ENCODE peak calls at places on chromosome 16, in six cellular contexts. One of them, this sample, is unnamed. For H3K4me1, the result is how much of the 10 kb centered on the place peaks cover.

GRCh38 chr16:14003119-14003570 is 68.0 kb upstream of the MRTFB start:
- DNase-seq in right lobe of liver: peak
- DNase-seq in thoracic aorta: peak
- DNase-seq in ovary: peak
- DNase-seq in CD8-positive, alpha-beta memory T cell: no peak
- DNase-seq in left ventricle myocardium inferior: peak
- DNase-seq in this sample: no peak

GRCh38 chr16:88790312-88791150 is 5.5 kb upstream of the PIEZO1 start:
- DNase-seq in right lobe of liver: no peak
- DNase-seq in thoracic aorta: no peak
- DNase-seq in ovary: no peak
- DNase-seq in CD8-positive, alpha-beta memory T cell: peak
- DNase-seq in left ventricle myocardium inferior: peak
- DNase-seq in this sample: no peak

GRCh38 chr16:66961065-66961744 is at the start of gene CES3:
- DNase-seq in right lobe of liver: peak
- DNase-seq in thoracic aorta: no peak
- DNase-seq in ovary: no peak
- DNase-seq in CD8-positive, alpha-beta memory T cell: peak
- DNase-seq in left ventricle myocardium inferior: peak
- DNase-seq in this sample: peak

GRCh38 chr16:26158142-26158759 is 466.5 kb downstream of the HS3ST4 start:
- DNase-seq in right lobe of liver: no peak
- DNase-seq in thoracic aorta: no peak
- DNase-seq in ovary: no peak
- DNase-seq in CD8-positive, alpha-beta memory T cell: no peak
- DNase-seq in left ventricle myocardium inferior: no peak
- DNase-seq in this sample: no peak

GRCh38 chr16:66911801-66912200 is 6.9 kb downstream of the CDH16 start:
- DNase-seq in right lobe of liver: no peak
- DNase-seq in thoracic aorta: no peak
- DNase-seq in ovary: no peak
- DNase-seq in CD8-positive, alpha-beta memory T cell: no peak
- DNase-seq in left ventricle myocardium inferior: no peak
- DNase-seq in this sample: no peak

GRCh38 chr16:19912445-19913305 is 28.0 kb upstream of the GPRC5B start:
- DNase-seq in right lobe of liver: no peak
- DNase-seq in thoracic aorta: no peak
- DNase-seq in ovary: no peak
- DNase-seq in CD8-positive, alpha-beta memory T cell: no peak
- DNase-seq in left ventricle myocardium inferior: no peak
- DNase-seq in this sample: no peak

GRCh38 chr16:22186517-22186916 is 19.6 kb upstream of the EEF2K start:
- DNase-seq in right lobe of liver: no peak
- DNase-seq in thoracic aorta: no peak
- DNase-seq in ovary: no peak
- DNase-seq in CD8-positive, alpha-beta memory T cell: no peak
- DNase-seq in left ventricle myocardium inferior: no peak
- DNase-seq in this sample: no peak

GRCh38 chr16:65790768-65791167 is 575.7 kb upstream of the CDH5 start:
- DNase-seq in right lobe of liver: no peak
- DNase-seq in thoracic aorta: no peak
- DNase-seq in ovary: no peak
- DNase-seq in CD8-positive, alpha-beta memory T cell: no peak
- DNase-seq in left ventricle myocardium inferior: no peak
- DNase-seq in this sample: no peak

GRCh38 chr16:59044616-59045015 is 310.5 kb upstream of the GOT2 start:
- DNase-seq in right lobe of liver: no peak
- DNase-seq in thoracic aorta: no peak
- DNase-seq in ovary: no peak
- DNase-seq in CD8-positive, alpha-beta memory T cell: no peak
- DNase-seq in left ventricle myocardium inferior: no peak
- DNase-seq in this sample: no peak

GRCh38 chr16:11562941-11563340 is 23.8 kb downstream of the LITAF start:
- DNase-seq in right lobe of liver: no peak
- DNase-seq in thoracic aorta: no peak
- DNase-seq in ovary: no peak
- DNase-seq in CD8-positive, alpha-beta memory T cell: peak
- DNase-seq in left ventricle myocardium inferior: no peak
- DNase-seq in this sample: no peak
- H3K4me1 ChIP-seq in right lobe of liver: under half
- H3K4me1 ChIP-seq in thoracic aorta: under half
- H3K4me1 ChIP-seq in ovary: under half
- H3K4me1 ChIP-seq in CD8-positive, alpha-beta memory T cell: half or more
- H3K4me1 ChIP-seq in left ventricle myocardium inferior: under half
- H3K4me1 ChIP-seq in this sample: under half

GRCh38 chr16:1691956-1692355 is 13.9 kb downstream of the JPT2 start:
- DNase-seq in right lobe of liver: no peak
- DNase-seq in thoracic aorta: no peak
- DNase-seq in ovary: no peak
- DNase-seq in CD8-positive, alpha-beta memory T cell: no peak
- DNase-seq in left ventricle myocardium inferior: no peak
- DNase-seq in this sample: no peak
- H3K4me1 ChIP-seq in right lobe of liver: under half
- H3K4me1 ChIP-seq in thoracic aorta: under half
- H3K4me1 ChIP-seq in ovary: under half
- H3K4me1 ChIP-seq in CD8-positive, alpha-beta memory T cell: under half
- H3K4me1 ChIP-seq in left ventricle myocardium inferior: under half
- H3K4me1 ChIP-seq in this sample: under half

DNA sequence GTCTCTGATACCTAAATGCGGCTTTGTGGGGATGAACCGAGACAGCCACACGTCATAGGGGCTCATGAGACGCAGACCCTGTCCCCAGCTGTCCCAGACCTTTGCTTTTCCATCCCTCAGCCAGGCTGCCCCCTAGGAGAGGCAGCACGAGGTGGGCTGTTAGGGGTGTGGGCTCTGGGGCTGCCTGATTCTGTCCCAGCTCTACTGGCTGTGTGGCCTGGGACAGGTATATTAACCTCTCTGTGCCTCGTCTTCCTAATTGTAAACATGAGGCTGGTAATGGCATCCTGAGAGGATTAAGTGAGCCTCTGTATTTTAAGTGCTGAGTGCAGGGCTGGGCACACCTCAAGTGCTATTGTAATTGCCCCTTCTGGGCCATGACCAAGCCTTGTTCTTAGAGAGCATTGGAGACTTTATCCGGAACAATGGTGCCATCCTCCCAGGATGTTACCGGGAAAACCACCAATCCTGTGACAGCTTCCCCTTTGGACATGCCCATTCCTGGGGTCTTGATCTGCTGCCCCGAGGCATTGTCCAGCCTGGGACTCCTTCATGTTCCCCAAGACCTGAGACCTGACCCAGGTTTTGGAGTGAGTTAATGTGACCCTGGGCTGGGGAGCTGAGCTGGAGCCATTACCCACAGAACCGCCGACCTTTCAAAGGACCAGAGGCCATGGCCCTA is 5.1 kb downstream of the ADGRG1 start:
- DNase-seq in right lobe of liver: no peak
- DNase-seq in thoracic aorta: no peak
- DNase-seq in ovary: no peak
- DNase-seq in CD8-positive, alpha-beta memory T cell: no peak
- DNase-seq in left ventricle myocardium inferior: no peak
- DNase-seq in this sample: no peak
- H3K4me1 ChIP-seq in right lobe of liver: under half
- H3K4me1 ChIP-seq in thoracic aorta: under half
- H3K4me1 ChIP-seq in ovary: under half
- H3K4me1 ChIP-seq in CD8-positive, alpha-beta memory T cell: under half
- H3K4me1 ChIP-seq in left ventricle myocardium inferior: half or more
- H3K4me1 ChIP-seq in this sample: under half

DNA sequence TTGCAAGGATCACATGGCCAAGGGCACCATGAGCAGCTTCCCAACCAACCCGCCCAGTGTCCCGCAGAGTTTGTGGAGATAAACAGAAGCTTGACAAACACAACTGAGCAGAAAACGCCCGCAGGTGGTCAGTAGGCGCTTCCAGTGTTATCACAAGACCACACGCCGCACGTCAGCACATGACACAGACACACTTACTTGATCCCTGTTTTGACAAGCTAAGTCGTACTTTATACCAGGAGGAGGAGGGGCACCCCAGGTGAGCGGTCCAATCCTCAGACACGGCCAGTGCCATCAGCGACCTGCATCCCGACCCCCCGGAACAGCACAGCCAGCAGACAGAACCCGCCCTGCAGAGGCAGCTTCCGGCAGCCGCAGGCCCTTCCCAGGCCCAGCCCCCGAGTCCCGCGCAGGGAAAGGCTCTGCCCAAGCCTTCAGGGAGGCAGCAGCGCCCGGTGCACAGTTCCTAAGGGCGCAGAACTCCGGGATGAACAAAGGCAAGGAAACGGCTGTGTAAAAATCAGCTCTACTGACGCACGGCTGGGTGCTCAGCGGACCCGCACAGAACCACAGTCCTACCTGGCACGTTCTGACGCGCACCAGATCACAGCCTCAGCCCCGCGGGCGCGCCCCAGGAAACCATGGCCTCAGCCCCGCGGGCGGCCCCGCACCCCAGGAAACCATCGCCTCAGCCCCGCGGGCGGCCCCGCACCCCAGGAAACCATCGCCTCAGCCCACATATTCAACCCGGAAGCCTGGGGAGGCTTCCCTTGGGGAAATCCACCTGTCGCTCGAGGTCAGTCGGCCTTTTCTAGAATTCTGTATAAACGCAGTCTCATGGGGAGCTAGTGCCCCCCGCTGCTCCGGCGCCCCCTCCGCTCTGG is 27.8 kb downstream of the AXIN1 start:
- DNase-seq in right lobe of liver: no peak
- DNase-seq in thoracic aorta: no peak
- DNase-seq in ovary: no peak
- DNase-seq in CD8-positive, alpha-beta memory T cell: peak
- DNase-seq in left ventricle myocardium inferior: peak
- DNase-seq in this sample: no peak
- H3K4me1 ChIP-seq in right lobe of liver: under half
- H3K4me1 ChIP-seq in thoracic aorta: under half
- H3K4me1 ChIP-seq in ovary: under half
- H3K4me1 ChIP-seq in CD8-positive, alpha-beta memory T cell: half or more
- H3K4me1 ChIP-seq in left ventricle myocardium inferior: under half
- H3K4me1 ChIP-seq in this sample: under half

GRCh38 chr16:74738134-74738541 is 36.5 kb downstream of the FA2H start:
- DNase-seq in right lobe of liver: no peak
- DNase-seq in thoracic aorta: no peak
- DNase-seq in ovary: no peak
- DNase-seq in CD8-positive, alpha-beta memory T cell: no peak
- DNase-seq in left ventricle myocardium inferior: no peak
- DNase-seq in this sample: no peak

GRCh38 chr16:74737521-74737920 is 36.9 kb upstream of the MLKL start:
- DNase-seq in right lobe of liver: no peak
- DNase-seq in thoracic aorta: no peak
- DNase-seq in ovary: no peak
- DNase-seq in CD8-positive, alpha-beta memory T cell: no peak
- DNase-seq in left ventricle myocardium inferior: no peak
- DNase-seq in this sample: no peak

GRCh38 chr16:74736531-74737157 is 36.0 kb upstream of the MLKL start:
- DNase-seq in right lobe of liver: no peak
- DNase-seq in thoracic aorta: no peak
- DNase-seq in ovary: no peak
- DNase-seq in CD8-positive, alpha-beta memory T cell: no peak
- DNase-seq in left ventricle myocardium inferior: no peak
- DNase-seq in this sample: no peak

GRCh38 chr16:74740795-74741304 is 33.8 kb downstream of the FA2H start:
- DNase-seq in right lobe of liver: peak
- DNase-seq in thoracic aorta: no peak
- DNase-seq in ovary: no peak
- DNase-seq in CD8-positive, alpha-beta memory T cell: no peak
- DNase-seq in left ventricle myocardium inferior: no peak
- DNase-seq in this sample: no peak

DNA sequence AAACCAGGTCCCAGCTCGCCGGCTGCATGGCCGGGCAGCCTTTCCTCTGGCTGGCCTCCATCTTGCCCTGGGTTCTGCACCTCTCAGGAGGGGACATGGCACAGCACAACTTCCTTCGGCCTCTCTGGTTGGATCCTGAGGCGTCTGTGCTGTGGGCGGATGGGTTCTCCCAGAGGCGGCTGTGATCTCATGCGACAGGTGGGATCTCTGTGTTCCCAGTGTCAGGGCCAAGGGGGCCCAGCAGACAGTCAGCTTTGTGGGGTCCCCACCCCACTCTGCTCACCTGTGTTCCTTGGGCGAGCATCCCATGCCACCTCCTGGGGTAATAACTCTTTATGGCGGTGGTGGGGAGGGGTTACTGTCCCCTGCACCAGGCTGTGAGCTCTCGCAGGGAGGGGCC is 35.8 kb downstream of the FA2H start:
- DNase-seq in right lobe of liver: no peak
- DNase-seq in thoracic aorta: no peak
- DNase-seq in ovary: no peak
- DNase-seq in CD8-positive, alpha-beta memory T cell: no peak
- DNase-seq in left ventricle myocardium inferior: no peak
- DNase-seq in this sample: no peak
- H3K4me1 ChIP-seq in right lobe of liver: under half
- H3K4me1 ChIP-seq in thoracic aorta: under half
- H3K4me1 ChIP-seq in ovary: under half
- H3K4me1 ChIP-seq in CD8-positive, alpha-beta memory T cell: under half
- H3K4me1 ChIP-seq in left ventricle myocardium inferior: under half
- H3K4me1 ChIP-seq in this sample: under half

This sample was measured in ascending aorta.